ENCODE peak calls at places on chromosome 4, in ten cellular contexts. V, N, Z, O, X, T, B, I, R and C are unnamed samples.

GRCh38 chr4:16243285-16243684 is 17.0 kb upstream of the TAPT1 start:
- DNase-seq in V (no peak), N (no peak), Z (no peak), O (no peak), X (no peak), T (no peak), B (no peak), I (no peak), R (no peak), C (no peak)

GRCh38 chr4:122930877-122931276 is 8.5 kb upstream of the NUDT6 start:
- DNase-seq in V (no peak), N (peak), Z (no peak), O (no peak), X (no peak), T (no peak), B (no peak), I (peak), R (no peak), C (no peak)

GRCh38 chr4:157048248-157048647 is 27.7 kb upstream of the GLRB start:
- DNase-seq in V (peak), N (no peak), Z (no peak), O (no peak), X (no peak), T (no peak), B (no peak), I (no peak), R (peak), C (no peak)

GRCh38 chr4:186348433-186348832 is 82.4 kb downstream of the F11 start:
- DNase-seq in V (no peak), N (no peak), Z (no peak), O (no peak), X (no peak), T (no peak), B (no peak), I (no peak), R (no peak), C (no peak)

GRCh38 chr4:139028191-139028661 is 12.6 kb downstream of the NOCT start:
- DNase-seq in V (no peak), N (no peak), Z (peak), O (peak), X (peak), T (no peak), B (no peak), I (no peak), R (no peak), C (no peak)

GRCh38 chr4:184331155-184331995 is 113.7 kb upstream of the ENPP6 start:
- DNase-seq in V (no peak), N (no peak), Z (no peak), O (no peak), X (no peak), T (no peak), B (no peak), I (peak), R (no peak), C (no peak)

GRCh38 chr4:158799856-158800255 is 31.0 kb downstream of the FNIP2 start:
- DNase-seq in V (no peak), N (no peak), Z (no peak), O (no peak), X (no peak), T (no peak), B (no peak), I (no peak), R (no peak), C (no peak)

GRCh38 chr4:101790521-101791188 is at the start of gene BANK1:
- DNase-seq in V (no peak), N (peak), Z (peak), O (peak), X (peak), T (no peak), B (no peak), I (peak), R (no peak), C (peak)

GRCh38 chr4:13705521-13706035 is 78.1 kb upstream of the BOD1L1 start:
- DNase-seq in V (peak), N (peak), Z (peak), O (no peak), X (no peak), T (no peak), B (peak), I (peak), R (no peak), C (no peak)

GRCh38 chr4:180513076-180513475 is 1730.1 kb upstream of the TENM3 start:
- DNase-seq in V (no peak), N (no peak), Z (no peak), O (no peak), X (no peak), T (no peak), B (no peak), I (no peak), R (no peak), C (no peak)

GRCh38 chr4:106444557-106444956 is 76.0 kb upstream of the GIMD1 start:
- DNase-seq in V (no peak), N (peak), Z (no peak), O (no peak), X (no peak), T (no peak), B (no peak), I (no peak), R (peak), C (no peak)

GRCh38 chr4:30825008-30825765 is 105.0 kb downstream of the PCDH7 start:
- DNase-seq in V (no peak), N (no peak), Z (no peak), O (no peak), X (no peak), T (no peak), B (no peak), I (peak), R (no peak), C (no peak)

GRCh38 chr4:41573458-41574129 is 35.6 kb downstream of the LIMCH1 start:
- DNase-seq in V (no peak), N (peak), Z (no peak), O (no peak), X (no peak), T (no peak), B (peak), I (peak), R (peak), C (no peak)